ENCODE peak calls at places on chromosomes 16 and 17, in ten cellular contexts. I, L, N, M, H, P, B, D, U and S are unnamed samples.

GRCh38 chr17:82710499-82711232 is 5.8 kb upstream of the FN3KRP start:
- DNase-seq in I (no peak), L (no peak), N (no peak), M (no peak), H (no peak), P (no peak), B (no peak), D (no peak), U (no peak), S (no peak)

GRCh38 chr16:88303405-88303804 is 79.4 kb upstream of the ZNF469 start:
- DNase-seq in I (no peak), L (no peak), N (no peak), M (no peak), H (no peak), P (no peak), B (no peak), D (no peak), U (no peak), S (no peak)

GRCh38 chr16:84700518-84701277 is 898 bp downstream of the USP10 start:
- DNase-seq in I (peak; percentile 35), L (no peak), N (no peak), M (no peak), H (no peak), P (no peak), B (no peak), D (no peak), U (no peak), S (no peak)

GRCh38 chr17:7014995-7015586 is 2.7 kb downstream of the RNASEK start:
- DNase-seq in I (peak; percentile 80), L (no peak), N (no peak), M (no peak), H (no peak), P (no peak), B (no peak), D (no peak), U (peak; percentile 78), S (no peak)

GRCh38 chr17:71793550-71793949 is 327.3 kb upstream of the SOX9 start:
- DNase-seq in I (peak; percentile 30), L (no peak), N (no peak), M (no peak), H (no peak), P (no peak), B (no peak), D (no peak), U (peak; percentile 53), S (no peak)

GRCh38 chr16:88348377-88349152 is 34.2 kb upstream of the ZNF469 start:
- DNase-seq in I (no peak), L (no peak), N (no peak), M (no peak), H (no peak), P (no peak), B (no peak), D (no peak), U (no peak), S (peak; percentile 4)

GRCh38 chr17:29622337-29623282 is at the start of gene CORO6:
- DNase-seq in I (no peak), L (peak; percentile 86), N (no peak), M (no peak), H (no peak), P (peak; percentile 59), B (peak; percentile 52), D (peak; percentile 33), U (peak; percentile 32), S (peak; percentile 72)

GRCh38 chr16:67489401-67490083 is 6.2 kb upstream of the AGRP start:
- DNase-seq in I (no peak), L (no peak), N (no peak), M (no peak), H (no peak), P (no peak), B (no peak), D (no peak), U (no peak), S (no peak)

GRCh38 chr17:79202476-79202875 is 127.9 kb downstream of the ENGASE start:
- DNase-seq in I (no peak), L (no peak), N (no peak), M (no peak), H (no peak), P (no peak), B (no peak), D (no peak), U (no peak), S (no peak)

GRCh38 chr16:13936596-13937081 is 16.7 kb downstream of the ERCC4 start:
- DNase-seq in I (peak; percentile 48), L (no peak), N (no peak), M (peak; percentile 32), H (no peak), P (no peak), B (no peak), D (peak; percentile 84), U (peak; percentile 34), S (peak; percentile 37)

GRCh38 chr17:15955793-15956541 is 11.0 kb downstream of the ADORA2B start:
- DNase-seq in I (no peak), L (no peak), N (no peak), M (no peak), H (no peak), P (no peak), B (no peak), D (no peak), U (no peak), S (no peak)

GRCh38 chr17:17590883-17591407 is 563 bp downstream of the PEMT start:
- DNase-seq in I (no peak), L (no peak), N (no peak), M (no peak), H (no peak), P (no peak), B (no peak), D (no peak), U (no peak), S (no peak)

GRCh38 chr16:30797670-30798309 is 10.8 kb upstream of the ZNF629 start:
- DNase-seq in I (no peak), L (no peak), N (no peak), M (no peak), H (no peak), P (no peak), B (no peak), D (no peak), U (no peak), S (no peak)

GRCh38 chr17:5238333-5238732 is 3.7 kb upstream of the SCIMP start:
- DNase-seq in I (no peak), L (no peak), N (no peak), M (no peak), H (no peak), P (no peak), B (no peak), D (no peak), U (no peak), S (no peak)

GRCh38 chr16:8751481-8752311 is 45.7 kb downstream of the TMEM186 start:
- DNase-seq in I (peak; percentile 70), L (no peak), N (peak; percentile 19), M (peak; percentile 30), H (no peak), P (no peak), B (no peak), D (peak; percentile 32), U (peak; percentile 53), S (no peak)

GRCh38 chr17:28059675-28060074 is 17.2 kb downstream of the NLK start:
- DNase-seq in I (no peak), L (no peak), N (no peak), M (no peak), H (no peak), P (no peak), B (no peak), D (no peak), U (no peak), S (no peak)

GRCh38 chr17:320809-321385 is 31.7 kb downstream of the RPH3AL start:
- DNase-seq in I (no peak), L (peak; percentile 79), N (no peak), M (no peak), H (no peak), P (no peak), B (no peak), D (peak; percentile 17), U (no peak), S (peak; percentile 25)

GRCh38 chr17:30379303-30380105 is 777 bp downstream of the CPD start:
- DNase-seq in I (no peak), L (peak; percentile 22), N (no peak), M (no peak), H (no peak), P (no peak), B (no peak), D (peak; percentile 27), U (no peak), S (peak; percentile 39)

GRCh38 chr16:72493681-72494415 is 321.9 kb upstream of the PMFBP1 start:
- DNase-seq in I (no peak), L (no peak), N (peak; percentile 64), M (peak; percentile 35), H (no peak), P (no peak), B (no peak), D (no peak), U (peak; percentile 60), S (no peak)

GRCh38 chr16:5916711-5917191 is 819.2 kb upstream of the EEF2KMT start:
- DNase-seq in I (peak; percentile 63), L (no peak), N (no peak), M (no peak), H (no peak), P (no peak), B (no peak), D (no peak), U (peak; percentile 25), S (no peak)

GRCh38 chr16:734981-735881 is 5.6 kb downstream of the CIAO3 start:
- DNase-seq in I (no peak), L (no peak), N (no peak), M (no peak), H (no peak), P (no peak), B (no peak), D (no peak), U (no peak), S (peak; percentile 13)

GRCh38 chr17:19978803-19979202 is 1.2 kb upstream of the AKAP10 start:
- DNase-seq in I (no peak), L (no peak), N (no peak), M (no peak), H (no peak), P (no peak), B (no peak), D (no peak), U (no peak), S (no peak)

GRCh38 chr17:17107891-17108680 is 65.8 kb downstream of the MPRIP start:
- DNase-seq in I (no peak), L (no peak), N (no peak), M (no peak), H (no peak), P (no peak), B (no peak), D (peak; percentile 37), U (no peak), S (no peak)